ENCODE peak calls at places on chromosomes 1 and 21, in eight cellular contexts. D, T, J, B, A, F, H and E are unnamed samples.

GRCh38 chr1:181043025-181043880 is 9.5 kb downstream of the MR1 start:
- DNase-seq in D (no peak), T (no peak), J (no peak), B (peak), A (no peak), F (no peak), H (peak), E (no peak)

GRCh38 chr1:11957891-11958290 is 22.4 kb upstream of the MFN2 start:
- DNase-seq in D (no peak), T (no peak), J (no peak), B (no peak), A (no peak), F (no peak), H (no peak), E (no peak)

GRCh38 chr21:33360871-33361602 is 36.3 kb downstream of the IFNAR1 start:
- DNase-seq in D (peak), T (peak), J (peak), B (peak), A (peak), F (peak), H (peak), E (peak)

GRCh38 chr21:35932232-35932911 is 128.0 kb downstream of the SETD4 start:
- DNase-seq in D (peak), T (no peak), J (peak), B (peak), A (no peak), F (peak), H (peak), E (peak)

GRCh38 chr1:6241887-6242740 is 1.9 kb upstream of the HES3 start:
- DNase-seq in D (no peak), T (no peak), J (no peak), B (no peak), A (no peak), F (no peak), H (no peak), E (no peak)

GRCh38 chr1:48242126-48242736 is 19.7 kb downstream of the SLC5A9 start:
- DNase-seq in D (no peak), T (no peak), J (no peak), B (no peak), A (no peak), F (no peak), H (no peak), E (no peak)

GRCh38 chr21:15039607-15040299 is 25.0 kb downstream of the NRIP1 start:
- DNase-seq in D (no peak), T (no peak), J (no peak), B (no peak), A (no peak), F (no peak), H (no peak), E (no peak)

GRCh38 chr21:42650033-42650370 is 3.4 kb upstream of the PDE9A start:
- DNase-seq in D (no peak), T (no peak), J (no peak), B (no peak), A (no peak), F (no peak), H (no peak), E (no peak)

GRCh38 chr21:16124397-16125130 is 394.8 kb downstream of the USP25 start:
- DNase-seq in D (no peak), T (no peak), J (peak), B (peak), A (no peak), F (no peak), H (no peak), E (peak)

GRCh38 chr1:43206721-43207228 is 34.6 kb downstream of the CFAP57 start:
- DNase-seq in D (peak), T (no peak), J (peak), B (peak), A (no peak), F (no peak), H (no peak), E (peak)

GRCh38 chr1:184930232-184930631 is 44.1 kb downstream of the NIBAN1 start:
- DNase-seq in D (no peak), T (no peak), J (no peak), B (no peak), A (no peak), F (no peak), H (no peak), E (peak)

GRCh38 chr1:28144203-28145135 is 32.0 kb downstream of the PTAFR start:
- DNase-seq in D (no peak), T (no peak), J (peak), B (peak), A (peak), F (peak), H (no peak), E (no peak)

GRCh38 chr21:22490044-22490443 is 1491.8 kb downstream of the NCAM2 start:
- DNase-seq in D (no peak), T (no peak), J (no peak), B (no peak), A (no peak), F (no peak), H (no peak), E (no peak)

GRCh38 chr1:5345556-5345955 is 646.7 kb downstream of the NPHP4 start:
- DNase-seq in D (no peak), T (no peak), J (no peak), B (no peak), A (no peak), F (no peak), H (no peak), E (no peak)

GRCh38 chr21:45993210-45994085 is 11.9 kb downstream of the COL6A1 start:
- DNase-seq in D (peak), T (no peak), J (no peak), B (no peak), A (no peak), F (no peak), H (peak), E (no peak)

GRCh38 chr21:45334134-45334533 is 46.4 kb upstream of the POFUT2 start:
- DNase-seq in D (no peak), T (no peak), J (no peak), B (no peak), A (no peak), F (no peak), H (no peak), E (no peak)

GRCh38 chr1:12433323-12434053 is 184.5 kb downstream of the DHRS3 start:
- DNase-seq in D (no peak), T (no peak), J (peak), B (no peak), A (no peak), F (peak), H (no peak), E (peak)

GRCh38 chr1:8211620-8212442 is 106.1 kb upstream of the SLC45A1 start:
- DNase-seq in D (peak), T (no peak), J (peak), B (peak), A (peak), F (no peak), H (no peak), E (peak)